ENCODE peak calls at places on chromosomes 6 and 20, in seven cellular contexts. S is AG09309; X is midbrain; J is M059J; P is naive thymus-derived CD4-positive, alpha-beta T cell; U is NCI-H69; F is NCI-H510A. O is an unnamed sample.

GRCh38 chr6:103672169-103672568 is 1187.5 kb downstream of the HACE1 start:
- DNase-seq in P (no peak), U (peak), F (no peak), J (peak), S (no peak), X (no peak), O (no peak)

GRCh38 chr6:170040115-170040500 is 250.8 kb downstream of the DLL1 start:
- DNase-seq in U (no peak), P (no peak), S (no peak), F (no peak), J (no peak), X (no peak), O (no peak)

GRCh38 chr20:37841991-37842390 is 60.9 kb upstream of the VSTM2L start:
- DNase-seq in P (no peak), U (no peak), F (no peak), X (no peak), J (no peak), S (no peak), O (no peak)

GRCh38 chr6:64505312-64505711 is 869.7 kb downstream of the PHF3 start:
- DNase-seq in F (no peak), X (no peak), U (peak), P (no peak), J (no peak), S (no peak), O (no peak)

GRCh38 chr6:122049341-122049740 is 350.1 kb upstream of the HSF2 start:
- DNase-seq in F (no peak), S (no peak), U (no peak), P (no peak), J (no peak), X (peak), O (no peak)

GRCh38 chr6:27495386-27496135 is 22.7 kb upstream of the ZNF184 start:
- DNase-seq in X (peak), P (no peak), U (peak), J (peak), S (peak), F (no peak), O (no peak)

GRCh38 chr6:108621117-108621516 is 60.4 kb downstream of the FOXO3 start:
- DNase-seq in J (peak), F (no peak), P (no peak), S (peak), U (peak), X (no peak), O (no peak)

GRCh38 chr6:18585032-18585573 is 198.0 kb downstream of the RNF144B start:
- DNase-seq in P (no peak), F (peak), X (no peak), J (peak), S (peak), U (peak), O (no peak)

GRCh38 chr6:150915868-150916267 is 50.4 kb downstream of the MTHFD1L start:
- DNase-seq in F (no peak), S (no peak), P (no peak), X (no peak), U (no peak), J (no peak), O (no peak)

GRCh38 chr6:37860226-37860839 is 40.8 kb downstream of the ZFAND3 start:
- DNase-seq in S (no peak), U (peak), P (peak), X (peak), J (peak), F (no peak), O (no peak)

GRCh38 chr6:137715589-137716045 is 151.4 kb upstream of the TNFAIP3 start:
- DNase-seq in U (no peak), P (peak), X (no peak), J (peak), S (no peak), F (no peak), O (no peak)

GRCh38 chr6:54990001-54990400 is 143.4 kb downstream of the FAM83B start:
- DNase-seq in J (peak), F (no peak), P (no peak), U (no peak), S (no peak), X (no peak), O (no peak)

GRCh38 chr20:43766395-43766794 is 39.6 kb upstream of the GTSF1L start:
- DNase-seq in F (no peak), J (peak), X (peak), S (no peak), P (no peak), U (no peak), O (no peak)

GRCh38 chr6:69881322-69882151 is 15.2 kb downstream of the COL19A1 start:
- DNase-seq in U (no peak), F (no peak), P (no peak), S (no peak), J (no peak), X (no peak), O (no peak)

GRCh38 chr6:26536571-26537159 is 1.5 kb upstream of the HMGN4 start:
- DNase-seq in P (peak), S (no peak), F (no peak), X (peak), J (peak), U (peak), O (no peak)

GRCh38 chr20:17885076-17885475 is 83.5 kb downstream of the SNX5 start:
- DNase-seq in J (no peak), S (no peak), U (no peak), F (no peak), X (no peak), P (no peak), O (no peak)

GRCh38 chr6:11975353-11975977 is 36.6 kb upstream of the HIVEP1 start:
- DNase-seq in S (no peak), X (no peak), P (no peak), J (no peak), F (no peak), U (no peak), O (no peak)

GRCh38 chr20:44141873-44142272 is 45.1 kb downstream of the JPH2 start:
- DNase-seq in U (no peak), X (no peak), S (no peak), P (no peak), J (no peak), F (no peak), O (no peak)

GRCh38 chr6:5999688-6000608 is 6.8 kb downstream of the NRN1 start:
- DNase-seq in J (no peak), S (no peak), P (no peak), U (no peak), X (no peak), F (no peak), O (no peak)

GRCh38 chr6:6494677-6495076 is 93.8 kb upstream of the LY86 start:
- DNase-seq in X (no peak), J (peak), P (no peak), S (no peak), F (no peak), U (peak), O (no peak)

GRCh38 chr20:32672982-32673727 is 586 bp downstream of the C20orf203 start:
- DNase-seq in S (no peak), J (no peak), F (peak), U (peak), P (peak), X (no peak), O (no peak)

GRCh38 chr6:54056105-54056504 is 55.1 kb upstream of the MLIP start:
- DNase-seq in S (no peak), X (no peak), U (no peak), F (no peak), P (no peak), J (no peak), O (no peak)

GRCh38 chr6:22236626-22237414 is 60.0 kb downstream of the PRL start:
- DNase-seq in J (peak), P (no peak), S (peak), X (no peak), F (no peak), U (peak), O (no peak)

GRCh38 chr20:57384486-57384885 is 6.7 kb upstream of the RBM38 start:
- DNase-seq in P (no peak), S (no peak), J (no peak), U (no peak), X (no peak), F (no peak), O (no peak)

GRCh38 chr6:105994522-105995402 is 91.4 kb upstream of the PRDM1 start:
- DNase-seq in X (no peak), F (no peak), J (peak), P (peak), U (peak), S (peak), O (no peak)

GRCh38 chr6:36098920-36099647 is 31.2 kb upstream of the MAPK13 start:
- DNase-seq in U (no peak), J (no peak), F (no peak), S (no peak), P (peak), X (no peak), O (no peak)

GRCh38 chr6:112879920-112880413 is 532.8 kb downstream of the RFPL4B start:
- DNase-seq in F (no peak), P (no peak), U (peak), S (no peak), X (peak), J (no peak), O (no peak)

GRCh38 chr20:60055740-60056139 is 97.5 kb downstream of the CDH26 start:
- DNase-seq in P (peak), F (no peak), S (no peak), J (no peak), X (peak), U (no peak), O (no peak)

GRCh38 chr20:18197382-18198070 is 59.9 kb downstream of the KAT14 start:
- DNase-seq in X (no peak), J (peak), U (no peak), F (no peak), S (no peak), P (no peak), O (peak)

GRCh38 chr6:132456700-132457143 is 55.4 kb upstream of the MOXD1 start:
- DNase-seq in P (no peak), J (peak), F (no peak), U (no peak), S (no peak), X (no peak), O (no peak)

GRCh38 chr6:35731414-35731735 is 5.5 kb upstream of the ARMC12 start:
- DNase-seq in P (peak), S (no peak), F (peak), U (peak), X (peak), J (peak), O (peak)

GRCh38 chr6:41367061-41367460 is 31.7 kb downstream of the NCR2 start:
- DNase-seq in F (no peak), J (no peak), P (no peak), S (no peak), X (no peak), U (no peak), O (peak)

GRCh38 chr20:37207176-37207575 is 27.8 kb upstream of the MROH8 start:
- DNase-seq in U (no peak), J (no peak), F (no peak), S (no peak), P (no peak), X (no peak), O (no peak)

O was measured in vagina.